ENCODE peak calls at places on chromosomes 2 and 18, in five cellular contexts. Z is HepG2, Q is mesendoderm, D is GM23248, U is uterus. C is an unnamed sample. For H3K4me1, the result is how much of the 10 kb centered on the place peaks cover.

GRCh38 chr2:119820275-119820674 is 60.6 kb downstream of the PTPN4 start:
- DNase-seq in Z (no peak), Q (peak), D (peak), U (no peak), C (no peak)

GRCh38 chr2:88027709-88028389 is 11.5 kb upstream of the RNU2-63P start:
- DNase-seq in Z (no peak), Q (no peak), D (no peak), U (no peak), C (no peak)

GRCh38 chr2:110219496-110220192 is 7.3 kb upstream of the MTLN start:
- DNase-seq in Z (no peak), Q (no peak), D (peak), U (no peak), C (no peak)

GRCh38 chr2:152925540-152926448 is 207.4 kb downstream of the ARL6IP6 start:
- DNase-seq in Z (peak), Q (peak), D (peak), U (peak), C (peak)

GRCh38 chr2:171728989-171729951 is 42.0 kb downstream of the DYNC1I2 start:
- DNase-seq in Z (peak), Q (no peak), D (no peak), U (no peak), C (no peak)

GRCh38 chr2:106705877-106706276 is 180.1 kb downstream of the ST6GAL2 start:
- DNase-seq in Z (no peak), Q (no peak), D (no peak), U (no peak), C (no peak)

GRCh38 chr18:34626404-34627137 is 83.5 kb upstream of the DTNA start:
- DNase-seq in Z (no peak), Q (no peak), D (no peak), U (no peak), C (no peak)

GRCh38 chr2:46449712-46450111 is 29.7 kb upstream of the TMEM247 start:
- DNase-seq in Z (no peak), Q (no peak), D (no peak), U (no peak), C (no peak)

GRCh38 chr2:18701981-18702380 is 112.6 kb upstream of the NT5C1B start:
- DNase-seq in Z (no peak), Q (no peak), D (peak), U (no peak), C (no peak)

GRCh38 chr2:135960598-135961551 is 24.6 kb downstream of the DARS1 start:
- DNase-seq in Z (no peak), Q (peak), D (peak), U (no peak), C (peak)

GRCh38 chr18:57784816-57785144 is 18.3 kb downstream of the ATP8B1 start:
- DNase-seq in Z (no peak), Q (no peak), D (no peak), U (no peak), C (no peak)

GRCh38 chr2:208072250-208072892 is 47.0 kb upstream of the PLEKHM3 start:
- DNase-seq in Z (peak), Q (peak), D (peak), U (peak), C (peak)

GRCh38 chr2:173193925-173194324 is 118.3 kb downstream of the MAP3K20 start:
- DNase-seq in Z (no peak), Q (peak), D (peak), U (no peak), C (peak)

GRCh38 chr18:11324956-11325873 is 175.8 kb upstream of the PIEZO2 start:
- DNase-seq in Z (peak), Q (no peak), D (peak), U (no peak), C (no peak)

GRCh38 chr18:35635171-35635570 is 53.6 kb downstream of the GALNT1 start:
- DNase-seq in Z (peak), Q (no peak), D (peak), U (no peak), C (no peak)

GRCh38 chr2:152407204-152407721 is 72.3 kb downstream of the FMNL2 start:
- DNase-seq in Z (no peak), Q (peak), D (peak), U (peak), C (peak)

GRCh38 chr2:217102941-217103340 is 243.1 kb upstream of the TNP1 start:
- DNase-seq in Z (no peak), Q (no peak), D (peak), U (no peak), C (no peak)

GRCh38 chr2:10009811-10010781 is 33.3 kb upstream of the KLF11 start:
- DNase-seq in Z (no peak), Q (no peak), D (peak), U (peak), C (no peak)

GRCh38 chr2:18117592-18117991 is 239.1 kb downstream of the KCNS3 start:
- DNase-seq in Z (peak), Q (peak), D (peak), U (no peak), C (peak)

GRCh38 chr18:35005963-35006577 is 35.1 kb upstream of the MAPRE2 start:
- DNase-seq in Z (peak), Q (peak), D (peak), U (no peak), C (peak)

GRCh38 chr2:110904410-110905148 is 172.2 kb downstream of the ACOXL start:
- DNase-seq in Z (no peak), Q (no peak), D (no peak), U (no peak), C (peak)

GRCh38 chr2:225041871-225042799 is at the start of gene DOCK10:
- DNase-seq in Z (no peak), Q (peak), D (peak), U (peak), C (peak)

GRCh38 chr2:191844706-191845105 is 2.2 kb downstream of the CAVIN2 start:
- DNase-seq in Z (no peak), Q (no peak), D (peak), U (no peak), C (no peak)

GRCh38 chr2:185643434-185643833 is 95.2 kb upstream of the FSIP2 start:
- DNase-seq in Z (peak), Q (peak), D (no peak), U (no peak), C (no peak)

GRCh38 chr2:1501196-1501851 is 88.1 kb downstream of the TPO start:
- DNase-seq in Z (no peak), Q (no peak), D (no peak), U (no peak), C (no peak)

GRCh38 chr2:64629329-64629781 is 24.4 kb downstream of the SERTAD2 start:
- DNase-seq in Z (no peak), Q (no peak), D (no peak), U (no peak), C (no peak)

GRCh38 chr2:215218587-215219577 is 80.5 kb upstream of the ABCA12 start:
- DNase-seq in Z (no peak), Q (no peak), D (no peak), U (no peak), C (no peak)

GRCh38 chr2:39938035-39938835 is 159.2 kb upstream of the THUMPD2 start:
- DNase-seq in Z (no peak), Q (peak), D (peak), U (no peak), C (no peak)

GRCh38 chr2:143730950-143731254 is 601.7 kb downstream of the ARHGAP15 start:
- DNase-seq in Z (no peak), Q (no peak), D (peak), U (no peak), C (no peak)

GRCh38 chr18:79529991-79530390 is 134.3 kb downstream of the NFATC1 start:
- DNase-seq in Z (no peak), Q (no peak), D (no peak), U (peak), C (no peak)

GRCh38 chr18:22930089-22930713 is 2.9 kb upstream of the RBBP8 start:
- DNase-seq in Z (peak), Q (peak), D (peak), U (peak), C (peak)

GRCh38 chr18:8424481-8424880 is 184.8 kb upstream of the RAB12 start:
- DNase-seq in Z (no peak), Q (peak), D (no peak), U (no peak), C (no peak)

GRCh38 chr18:41353726-41354125 is 601.3 kb upstream of the PIK3C3 start:
- DNase-seq in Z (no peak), Q (no peak), D (no peak), U (no peak), C (no peak)

GRCh38 chr2:100197643-100198153 is 55.3 kb upstream of the AFF3 start:
- DNase-seq in Z (no peak), Q (peak), D (peak), U (peak), C (peak)

GRCh38 chr18:45423664-45424063 is 191.6 kb upstream of the SLC14A2 start:
- DNase-seq in Z (no peak), Q (no peak), D (no peak), U (no peak), C (no peak)

GRCh38 chr18:36772339-36772738 is 56.5 kb downstream of the TPGS2 start:
- DNase-seq in Z (no peak), Q (no peak), D (peak), U (no peak), C (no peak)

GRCh38 chr18:23735021-23735464 is 45.8 kb downstream of the LAMA3 start:
- DNase-seq in Z (no peak), Q (no peak), D (no peak), U (no peak), C (no peak)

GRCh38 chr2:96773922-96774321 is 13.2 kb downstream of the CNNM4 start:
- DNase-seq in Z (no peak), Q (peak), D (no peak), U (no peak), C (peak)

GRCh38 chr2:124315221-124315880 is 290.3 kb downstream of the CNTNAP5 start:
- DNase-seq in Z (no peak), Q (no peak), D (no peak), U (no peak), C (no peak)

GRCh38 chr2:20156051-20156730 is 68.7 kb downstream of the SDC1 start:
- DNase-seq in Z (no peak), Q (no peak), D (no peak), U (no peak), C (no peak)

GRCh38 chr2:20157606-20157970 is 67.3 kb downstream of the SDC1 start:
- DNase-seq in Z (no peak), Q (no peak), D (peak), U (no peak), C (no peak)

GRCh38 chr2:20159411-20159810 is 65.5 kb downstream of the SDC1 start:
- DNase-seq in Z (no peak), Q (no peak), D (no peak), U (no peak), C (no peak)

GRCh38 chr2:20153131-20153851 is 71.6 kb downstream of the SDC1 start:
- DNase-seq in Z (no peak), Q (no peak), D (no peak), U (no peak), C (no peak)

GRCh38 chr2:20156826-20157605 is 67.9 kb downstream of the SDC1 start:
- DNase-seq in Z (no peak), Q (no peak), D (no peak), U (no peak), C (no peak)
- H3K4me3 ChIP-seq in Z (no peak), Q (no peak), D (no peak), U (no peak), C (no peak)

GRCh38 chr2:69801745-69802144 is 27.7 kb upstream of the GMCL1 start:
- DNase-seq in Z (no peak), Q (no peak), D (no peak), U (no peak), C (no peak)

GRCh38 chr2:69797235-69797634 is 32.2 kb upstream of the GMCL1 start:
- DNase-seq in Z (no peak), Q (no peak), D (no peak), U (no peak), C (no peak)

GRCh38 chr2:69797836-69798465 is 31.5 kb upstream of the GMCL1 start:
- DNase-seq in Z (no peak), Q (peak), D (peak), U (no peak), C (peak)

GRCh38 chr2:69798466-69798908 is 31.0 kb upstream of the GMCL1 start:
- DNase-seq in Z (no peak), Q (peak), D (peak), U (peak), C (no peak)

GRCh38 chr2:69798909-69799526 is 30.4 kb upstream of the GMCL1 start:
- DNase-seq in Z (no peak), Q (peak), D (peak), U (no peak), C (no peak)
- H3K4me1 ChIP-seq in Z (under half), Q (under half), D (under half), U (under half), C (under half)

GRCh38 chr2:233061591-233062446 is 1.7 kb downstream of the INPP5D start:
- DNase-seq in Z (peak), Q (peak), D (no peak), U (no peak), C (peak)

GRCh38 chr2:233061007-233061590 is 957 bp downstream of the INPP5D start:
- DNase-seq in Z (no peak), Q (no peak), D (no peak), U (no peak), C (no peak)

GRCh38 chr2:233059547-233059796 is 670 bp upstream of the INPP5D start:
- DNase-seq in Z (peak), Q (no peak), D (no peak), U (no peak), C (peak)

GRCh38 chr2:233059797-233060499 is at the start of gene INPP5D:
- DNase-seq in Z (peak), Q (no peak), D (no peak), U (no peak), C (no peak)

DNA sequence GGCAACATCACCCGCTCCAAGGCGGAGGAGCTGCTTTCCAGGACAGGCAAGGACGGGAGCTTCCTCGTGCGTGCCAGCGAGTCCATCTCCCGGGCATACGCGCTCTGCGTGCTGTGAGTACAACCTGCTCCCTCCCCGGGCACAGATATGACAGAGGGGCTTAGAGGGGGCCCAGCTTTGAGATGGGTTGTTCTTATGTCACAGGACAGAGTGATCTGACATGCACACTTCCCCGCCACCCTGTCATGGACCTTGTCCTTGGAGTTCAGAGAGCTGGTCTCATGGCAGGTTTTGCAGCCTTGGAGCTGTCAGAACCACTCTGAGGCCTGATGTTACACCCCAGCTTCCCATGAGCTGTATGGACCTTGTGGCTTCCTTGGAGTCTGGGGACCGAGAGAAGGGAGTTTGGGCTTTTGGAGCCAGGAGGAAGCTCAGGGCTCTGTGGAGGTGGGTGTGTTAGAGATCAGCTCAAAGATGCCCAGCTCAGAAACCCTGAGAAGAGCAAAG is 411 bp downstream of the INPP5D start:
- DNase-seq in Z (no peak), Q (no peak), D (no peak), U (no peak), C (no peak)
- H3K4me3 ChIP-seq in Z (peak), Q (no peak), D (no peak), U (peak), C (no peak)

GRCh38 chr2:203579730-203580129 is 44.6 kb upstream of the RAPH1 start:
- DNase-seq in Z (no peak), Q (peak), D (no peak), U (no peak), C (no peak)
- H3K4me1 ChIP-seq in Z (under half), Q (under half), D (under half), U (under half), C (under half)